ENCODE peak calls at places on chromosomes 2 and 18, in six cellular contexts. Z, U, C, A, X and I are unnamed samples. For H3K4me1, the result is how much of the 10 kb centered on the place peaks cover.

GRCh38 chr2:132902626-132903025 is 232.6 kb upstream of the LYPD1 start:
- DNase-seq in A (no peak), C (no peak), X (no peak), Z (no peak), U (no peak), I (no peak)

GRCh38 chr2:200442471-200442870 is 67.4 kb downstream of the KCTD18 start:
- DNase-seq in Z (no peak), U (no peak), A (no peak), C (no peak), X (no peak), I (no peak)

GRCh38 chr18:9454061-9454703 is 21.1 kb upstream of the RALBP1 start:
- DNase-seq in A (no peak), X (no peak), U (no peak), C (no peak), Z (no peak), I (no peak)

GRCh38 chr2:9984217-9984739 is 32.8 kb downstream of the GRHL1 start:
- DNase-seq in U (no peak), Z (peak), A (peak), C (no peak), X (no peak), I (no peak)

GRCh38 chr2:64638502-64639120 is 15.1 kb downstream of the SERTAD2 start:
- DNase-seq in U (no peak), A (no peak), Z (no peak), C (no peak), X (no peak), I (no peak)

GRCh38 chr18:50013363-50014138 is 181.4 kb downstream of the MYO5B start:
- DNase-seq in C (no peak), X (no peak), Z (no peak), U (no peak), A (no peak), I (no peak)

GRCh38 chr2:190344275-190344827 is 962 bp downstream of the INPP1 start:
- DNase-seq in Z (no peak), U (peak), C (peak), A (no peak), X (peak), I (peak)

GRCh38 chr2:117536139-117536538 is 278.4 kb upstream of the DDX18 start:
- DNase-seq in X (no peak), C (no peak), A (no peak), Z (peak), U (peak), I (no peak)

GRCh38 chr2:172783091-172783898 is 47.6 kb downstream of the RAPGEF4 start:
- DNase-seq in U (peak), Z (peak), A (peak), X (no peak), C (no peak), I (no peak)

GRCh38 chr2:106189764-106190468 is 4.2 kb downstream of the UXS1 start:
- DNase-seq in A (no peak), C (no peak), U (no peak), Z (no peak), X (no peak), I (no peak)

GRCh38 chr2:81495556-81495955 is 1191.0 kb upstream of the LRRTM1 start:
- DNase-seq in X (no peak), C (no peak), Z (no peak), A (no peak), U (no peak), I (no peak)

GRCh38 chr2:121078869-121079268 is 206.1 kb downstream of the TFCP2L1 start:
- DNase-seq in Z (no peak), A (no peak), U (no peak), C (no peak), X (no peak), I (no peak)

GRCh38 chr2:8984855-8985254 is 18.6 kb downstream of the MBOAT2 start:
- DNase-seq in Z (peak), A (no peak), C (no peak), X (no peak), U (no peak), I (no peak)

GRCh38 chr2:55420244-55420713 is 623 bp upstream of the CCDC88A start:
- DNase-seq in X (no peak), U (no peak), Z (no peak), C (no peak), A (no peak), I (no peak)

GRCh38 chr2:207879536-207879935 is 109.8 kb upstream of the FZD5 start:
- DNase-seq in Z (no peak), U (no peak), C (no peak), A (no peak), X (no peak), I (no peak)

GRCh38 chr2:129281761-129282160 is 697.7 kb upstream of the RAB6C start:
- DNase-seq in C (no peak), U (no peak), X (no peak), A (no peak), Z (no peak), I (no peak)

GRCh38 chr2:172095146-172095904 is 7.4 kb downstream of the DLX2 start:
- DNase-seq in Z (peak), A (no peak), C (peak), U (no peak), X (no peak), I (no peak)

GRCh38 chr2:62042944-62043343 is 137.5 kb downstream of the COMMD1 start:
- DNase-seq in U (no peak), X (no peak), A (no peak), Z (no peak), C (no peak), I (no peak)

GRCh38 chr2:30239308-30240161 is 8.2 kb downstream of the LBH start:
- DNase-seq in X (peak), U (peak), Z (peak), C (peak), A (peak), I (peak)

GRCh38 chr2:99656938-99657337 is 167.1 kb upstream of the REV1 start:
- DNase-seq in C (no peak), Z (no peak), U (no peak), A (no peak), X (no peak), I (no peak)

GRCh38 chr2:8571286-8571791 is 110.5 kb upstream of the ID2 start:
- DNase-seq in A (no peak), Z (no peak), C (no peak), U (no peak), X (no peak), I (no peak)

GRCh38 chr2:225366731-225367130 is 32.8 kb upstream of the NYAP2 start:
- DNase-seq in Z (no peak), A (no peak), C (no peak), X (no peak), U (no peak), I (no peak)

GRCh38 chr18:44149706-44150105 is 531.0 kb upstream of the SETBP1 start:
- DNase-seq in A (no peak), Z (no peak), X (no peak), C (no peak), U (no peak), I (no peak)

DNA sequence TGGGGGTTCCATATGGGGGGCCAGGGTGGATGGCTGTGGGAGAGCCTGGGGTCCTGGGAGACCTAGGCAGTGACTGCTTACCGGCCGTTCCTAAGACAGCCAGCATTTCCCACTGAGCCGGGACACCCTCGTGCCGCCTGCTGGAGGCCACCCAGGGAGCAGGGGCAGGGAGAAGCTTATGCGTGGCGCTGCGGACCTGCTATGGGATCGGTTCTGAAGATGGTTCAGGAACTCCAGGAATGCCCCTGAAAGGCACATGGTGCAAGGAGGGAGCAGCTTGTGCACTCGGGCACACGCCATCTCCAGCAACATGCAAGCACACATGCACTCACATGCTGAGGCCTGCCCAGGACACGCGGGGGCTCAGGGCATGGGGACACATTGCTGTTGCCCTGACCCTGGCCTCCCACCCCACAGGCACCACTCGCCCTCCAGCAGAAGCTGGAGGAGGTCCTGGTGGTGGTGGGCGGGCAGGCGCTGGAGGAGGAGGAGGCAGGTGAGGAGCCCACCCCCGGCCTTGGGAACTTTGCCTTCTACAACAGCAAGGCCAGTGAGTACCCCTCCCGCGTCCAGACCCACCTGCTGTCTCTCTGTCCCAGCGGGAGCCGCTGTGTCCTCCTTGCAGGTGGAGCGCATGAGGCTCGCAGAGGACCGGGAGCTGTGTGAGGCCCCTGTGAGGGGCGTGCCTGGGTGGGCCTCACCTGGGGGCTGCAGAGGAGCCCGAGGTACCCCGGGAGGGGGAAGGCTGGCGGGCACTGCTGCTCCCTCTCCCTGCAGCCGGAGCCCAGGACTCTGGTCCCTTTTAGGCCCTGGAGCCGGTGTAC is 4.1 kb downstream of the KLHL30 start:
- DNase-seq in A (no peak), C (no peak), X (no peak), U (no peak), Z (no peak), I (no peak)
- H3K4me1 ChIP-seq in A (half or more), C (under half), X (half or more), U (under half), Z (under half), I (under half)

DNA sequence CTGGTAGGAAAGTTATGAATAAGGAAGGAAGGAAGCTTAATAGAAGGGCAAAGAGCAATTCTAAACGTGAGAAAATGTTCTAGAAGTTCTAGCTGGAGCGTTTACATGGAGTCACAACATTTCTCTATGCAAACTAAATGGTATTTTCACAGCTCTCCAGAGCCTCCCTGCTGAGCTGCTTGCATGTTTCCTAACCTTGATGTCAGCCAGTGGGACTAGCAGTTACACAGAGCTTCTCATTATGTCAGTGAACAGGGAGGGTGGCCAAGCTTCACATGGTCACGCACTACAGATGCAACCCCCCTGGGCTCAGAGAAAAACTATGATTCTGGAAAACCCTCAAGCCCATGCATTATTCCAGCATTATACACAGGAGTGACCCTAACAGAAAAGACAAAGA is 153.4 kb upstream of the CCDC150 start:
- DNase-seq in X (no peak), Z (no peak), C (no peak), A (no peak), U (no peak), I (no peak)
- H3K4me1 ChIP-seq in X (under half), Z (under half), C (under half), A (under half), U (under half), I (under half)

GRCh38 chr2:102060792-102061191 is 69.0 kb downstream of the IL1R2 start:
- DNase-seq in X (no peak), C (no peak), A (no peak), Z (no peak), U (no peak), I (no peak)
- H3K4me1 ChIP-seq in X (half or more), C (under half), A (under half), Z (under half), U (half or more), I (under half)

GRCh38 chr18:2978208-2978607 is 34.7 kb downstream of the LPIN2 start:
- DNase-seq in C (no peak), A (no peak), Z (no peak), X (no peak), U (no peak), I (no peak)
- H3K4me1 ChIP-seq in C (under half), A (under half), Z (under half), X (half or more), U (half or more), I (under half)

GRCh38 chr2:127451981-127452380 is 33.8 kb downstream of the PROC start:
- DNase-seq in U (no peak), Z (no peak), A (no peak), C (no peak), X (no peak), I (peak)

GRCh38 chr2:127454595-127455565 is 36.7 kb downstream of the PROC start:
- DNase-seq in A (no peak), X (no peak), Z (peak), U (no peak), C (no peak), I (no peak)

GRCh38 chr2:127455566-127456493 is 37.6 kb downstream of the PROC start:
- DNase-seq in Z (peak), U (no peak), A (no peak), C (no peak), X (no peak), I (no peak)

GRCh38 chr2:127453013-127453391 is 34.8 kb downstream of the PROC start:
- DNase-seq in A (no peak), U (no peak), X (no peak), C (no peak), Z (no peak), I (no peak)

GRCh38 chr2:127453392-127454171 is 35.4 kb downstream of the PROC start:
- DNase-seq in X (no peak), Z (peak), U (no peak), C (no peak), A (no peak), I (no peak)
- H3K4me1 ChIP-seq in X (under half), Z (half or more), U (under half), C (under half), A (under half), I (under half)

GRCh38 chr2:113220970-113221708 is 47.4 kb downstream of the PSD4 start:
- DNase-seq in U (no peak), A (no peak), X (no peak), C (no peak), Z (no peak), I (no peak)
- H3K4me1 ChIP-seq in U (half or more), A (under half), X (under half), C (under half), Z (under half), I (under half)

GRCh38 chr2:188235364-188235763 is 56.3 kb upstream of the GULP1 start:
- DNase-seq in Z (no peak), U (no peak), X (no peak), A (no peak), C (no peak), I (no peak)
- H3K4me1 ChIP-seq in Z (under half), U (under half), X (under half), A (under half), C (under half), I (under half)

DNA sequence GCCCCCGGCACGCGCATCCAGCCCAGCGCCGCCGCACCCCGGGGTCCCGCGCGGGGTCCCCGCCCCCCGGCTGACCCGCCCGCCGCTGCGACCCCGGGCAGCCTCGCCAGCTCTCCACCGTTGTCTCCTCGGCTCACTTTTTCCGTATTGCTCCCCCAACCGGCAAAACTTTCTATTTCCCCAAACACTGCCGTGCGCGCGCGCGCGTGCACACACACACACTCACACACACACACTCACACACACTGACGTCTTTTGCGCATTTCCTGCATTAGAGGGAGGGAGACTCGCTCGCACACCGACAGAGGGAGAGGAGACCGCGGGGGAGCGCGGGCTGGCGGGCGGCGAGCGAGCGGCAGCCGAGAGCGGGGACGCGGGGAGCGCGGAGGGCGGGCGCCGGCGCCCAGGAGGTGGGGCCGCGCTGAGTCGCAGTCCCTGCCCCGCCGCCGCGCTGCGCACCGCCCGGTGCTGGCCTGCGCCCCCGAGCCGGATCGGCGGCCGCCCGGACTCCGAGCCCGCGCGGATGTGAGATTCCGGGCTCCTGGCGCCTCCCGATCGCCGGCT is 542 bp upstream of the PRKCE start:
- DNase-seq in Z (peak), C (peak), U (peak), A (peak), X (peak), I (peak)
- H3K4me1 ChIP-seq in Z (under half), C (under half), U (under half), A (under half), X (under half), I (under half)